ENCODE peak calls at places on chromosomes 7 and 10, in eight cellular contexts. One of them, this sample, is unnamed.

GRCh38 chr10:126199221-126199998 is 188.9 kb downstream of the ADAM12 start:
- DNase-seq in IMR-90: peak; percentile 100
- DNase-seq in NB4: peak; percentile 38
- DNase-seq in OCI-LY7: no peak
- DNase-seq in CD8-positive, alpha-beta T cell: no peak
- DNase-seq in A549: peak; percentile 92
- DNase-seq in colonic mucosa: no peak
- DNase-seq in left ventricle myocardium inferior: no peak
- DNase-seq in this sample: peak; percentile 97

GRCh38 chr7:25998499-25998898 is 153.5 kb upstream of the NFE2L3 start:
- DNase-seq in IMR-90: no peak
- DNase-seq in NB4: no peak
- DNase-seq in OCI-LY7: no peak
- DNase-seq in CD8-positive, alpha-beta T cell: no peak
- DNase-seq in A549: no peak
- DNase-seq in colonic mucosa: no peak
- DNase-seq in left ventricle myocardium inferior: no peak
- DNase-seq in this sample: no peak

GRCh38 chr7:152989889-152990380 is 230.4 kb downstream of the ACTR3B start:
- DNase-seq in IMR-90: peak; percentile 3
- DNase-seq in NB4: no peak
- DNase-seq in OCI-LY7: no peak
- DNase-seq in CD8-positive, alpha-beta T cell: no peak
- DNase-seq in A549: no peak
- DNase-seq in colonic mucosa: no peak
- DNase-seq in left ventricle myocardium inferior: no peak
- DNase-seq in this sample: no peak

GRCh38 chr7:54882121-54882520 is 123.1 kb upstream of the SEC61G start:
- DNase-seq in IMR-90: no peak
- DNase-seq in NB4: no peak
- DNase-seq in OCI-LY7: no peak
- DNase-seq in CD8-positive, alpha-beta T cell: no peak
- DNase-seq in A549: no peak
- DNase-seq in colonic mucosa: no peak
- DNase-seq in left ventricle myocardium inferior: no peak
- DNase-seq in this sample: no peak

GRCh38 chr7:92057375-92057774 is 76.9 kb downstream of the CYP51A1 start:
- DNase-seq in IMR-90: no peak
- DNase-seq in NB4: peak; percentile 16
- DNase-seq in OCI-LY7: no peak
- DNase-seq in CD8-positive, alpha-beta T cell: no peak
- DNase-seq in A549: no peak
- DNase-seq in colonic mucosa: peak; percentile 84
- DNase-seq in left ventricle myocardium inferior: no peak
- DNase-seq in this sample: no peak

GRCh38 chr7:142808802-142809583 is 38.2 kb downstream of the PRSS2 start:
- DNase-seq in IMR-90: peak; percentile 7
- DNase-seq in NB4: peak; percentile 54
- DNase-seq in OCI-LY7: peak; percentile 99
- DNase-seq in CD8-positive, alpha-beta T cell: peak; percentile 93
- DNase-seq in A549: no peak
- DNase-seq in colonic mucosa: peak; percentile 53
- DNase-seq in left ventricle myocardium inferior: no peak
- DNase-seq in this sample: no peak

GRCh38 chr7:66847879-66848810 is 72.9 kb upstream of the TMEM248 start:
- DNase-seq in IMR-90: peak; percentile 91
- DNase-seq in NB4: peak; percentile 93
- DNase-seq in OCI-LY7: no peak
- DNase-seq in CD8-positive, alpha-beta T cell: no peak
- DNase-seq in A549: peak; percentile 59
- DNase-seq in colonic mucosa: no peak
- DNase-seq in left ventricle myocardium inferior: no peak
- DNase-seq in this sample: peak; percentile 14

GRCh38 chr10:60848126-60848525 is 69.8 kb downstream of the CDK1 start:
- DNase-seq in IMR-90: peak; percentile 52
- DNase-seq in NB4: no peak
- DNase-seq in OCI-LY7: no peak
- DNase-seq in CD8-positive, alpha-beta T cell: no peak
- DNase-seq in A549: peak; percentile 33
- DNase-seq in colonic mucosa: no peak
- DNase-seq in left ventricle myocardium inferior: no peak
- DNase-seq in this sample: peak; percentile 47

GRCh38 chr10:99966306-99966705 is 43.4 kb downstream of the DNMBP start:
- DNase-seq in IMR-90: peak; percentile 78
- DNase-seq in NB4: no peak
- DNase-seq in OCI-LY7: no peak
- DNase-seq in CD8-positive, alpha-beta T cell: no peak
- DNase-seq in A549: peak; percentile 72
- DNase-seq in colonic mucosa: no peak
- DNase-seq in left ventricle myocardium inferior: no peak
- DNase-seq in this sample: no peak

GRCh38 chr7:99229234-99229633 is 21.3 kb upstream of the KPNA7 start:
- DNase-seq in IMR-90: no peak
- DNase-seq in NB4: no peak
- DNase-seq in OCI-LY7: no peak
- DNase-seq in CD8-positive, alpha-beta T cell: no peak
- DNase-seq in A549: no peak
- DNase-seq in colonic mucosa: no peak
- DNase-seq in left ventricle myocardium inferior: no peak
- DNase-seq in this sample: no peak

GRCh38 chr7:122944682-122945303 is 50.7 kb downstream of the TAS2R16 start:
- DNase-seq in IMR-90: no peak
- DNase-seq in NB4: no peak
- DNase-seq in OCI-LY7: no peak
- DNase-seq in CD8-positive, alpha-beta T cell: no peak
- DNase-seq in A549: no peak
- DNase-seq in colonic mucosa: no peak
- DNase-seq in left ventricle myocardium inferior: no peak
- DNase-seq in this sample: no peak

DNA sequence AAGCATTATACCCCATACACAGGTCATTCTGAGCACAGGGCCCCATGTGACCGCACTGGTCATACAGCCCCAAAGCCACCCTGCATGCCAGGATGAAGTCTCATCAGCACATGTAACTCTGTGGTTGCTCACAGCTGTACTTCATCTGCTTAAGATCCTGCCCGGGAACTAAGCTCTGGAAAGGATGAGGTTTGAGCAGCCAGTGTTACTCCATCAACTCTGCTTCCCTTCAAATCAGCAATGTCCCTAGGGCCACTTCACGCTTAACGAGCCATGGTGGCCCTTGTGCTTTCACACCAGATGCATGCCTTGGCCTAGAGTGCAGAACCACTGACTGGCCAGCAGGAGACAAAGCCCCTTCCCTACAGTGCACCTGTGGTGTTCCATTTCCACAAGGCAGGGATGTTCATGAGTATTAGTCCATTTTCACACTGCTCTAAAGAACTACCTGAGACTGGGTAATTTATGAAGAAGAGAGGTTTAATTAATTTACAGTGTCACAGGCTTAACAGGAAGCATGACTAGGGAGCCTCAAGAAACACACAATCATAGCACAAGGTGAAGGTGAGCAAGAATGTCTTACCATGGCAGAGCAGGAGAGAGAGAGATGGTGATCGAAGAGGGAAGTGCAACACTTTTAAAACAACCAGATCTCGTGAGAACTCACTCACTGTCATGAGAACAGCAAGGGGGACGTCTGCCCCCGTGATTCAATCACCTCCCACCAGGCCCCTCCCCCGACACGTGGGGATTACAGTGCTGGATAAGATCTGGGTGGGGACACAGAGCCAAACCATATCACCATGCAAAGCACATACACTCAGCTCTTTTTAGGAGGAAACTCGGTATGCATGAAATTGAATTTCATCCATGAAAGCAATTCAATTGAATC is 149.0 kb upstream of the CDCA7L start:
- DNase-seq in IMR-90: peak; percentile 10
- DNase-seq in NB4: no peak
- DNase-seq in OCI-LY7: peak; percentile 20
- DNase-seq in CD8-positive, alpha-beta T cell: no peak
- DNase-seq in A549: no peak
- DNase-seq in colonic mucosa: no peak
- DNase-seq in left ventricle myocardium inferior: no peak
- DNase-seq in this sample: no peak
- TF ChIP-seq CTCF in IMR-90: no peak
- TF ChIP-seq CTCF in NB4: no peak
- TF ChIP-seq CTCF in OCI-LY7: peak; percentile 54
- TF ChIP-seq CTCF in CD8-positive, alpha-beta T cell: no peak
- TF ChIP-seq CTCF in A549: no peak
- TF ChIP-seq CTCF in colonic mucosa: no peak
- TF ChIP-seq CTCF in left ventricle myocardium inferior: no peak
- TF ChIP-seq CTCF in this sample: no peak

GRCh38 chr10:44465430-44466115 is 80.7 kb upstream of the CXCL12 start:
- DNase-seq in IMR-90: no peak
- DNase-seq in NB4: no peak
- DNase-seq in OCI-LY7: no peak
- DNase-seq in CD8-positive, alpha-beta T cell: no peak
- DNase-seq in A549: no peak
- DNase-seq in colonic mucosa: no peak
- DNase-seq in left ventricle myocardium inferior: no peak
- DNase-seq in this sample: no peak
- TF ChIP-seq CTCF in IMR-90: no peak
- TF ChIP-seq CTCF in NB4: no peak
- TF ChIP-seq CTCF in OCI-LY7: no peak
- TF ChIP-seq CTCF in CD8-positive, alpha-beta T cell: no peak
- TF ChIP-seq CTCF in A549: no peak
- TF ChIP-seq CTCF in colonic mucosa: no peak
- TF ChIP-seq CTCF in left ventricle myocardium inferior: no peak
- TF ChIP-seq CTCF in this sample: no peak

GRCh38 chr7:117480978-117481377 is 1.2 kb downstream of the CFTR start:
- DNase-seq in IMR-90: no peak
- DNase-seq in NB4: no peak
- DNase-seq in OCI-LY7: no peak
- DNase-seq in CD8-positive, alpha-beta T cell: no peak
- DNase-seq in A549: peak; percentile 10
- DNase-seq in colonic mucosa: peak; percentile 50
- DNase-seq in left ventricle myocardium inferior: no peak
- DNase-seq in this sample: no peak
- TF ChIP-seq CTCF in IMR-90: no peak
- TF ChIP-seq CTCF in NB4: no peak
- TF ChIP-seq CTCF in OCI-LY7: no peak
- TF ChIP-seq CTCF in CD8-positive, alpha-beta T cell: no peak
- TF ChIP-seq CTCF in A549: no peak
- TF ChIP-seq CTCF in colonic mucosa: no peak
- TF ChIP-seq CTCF in left ventricle myocardium inferior: peak; percentile 38
- TF ChIP-seq CTCF in this sample: no peak

DNA sequence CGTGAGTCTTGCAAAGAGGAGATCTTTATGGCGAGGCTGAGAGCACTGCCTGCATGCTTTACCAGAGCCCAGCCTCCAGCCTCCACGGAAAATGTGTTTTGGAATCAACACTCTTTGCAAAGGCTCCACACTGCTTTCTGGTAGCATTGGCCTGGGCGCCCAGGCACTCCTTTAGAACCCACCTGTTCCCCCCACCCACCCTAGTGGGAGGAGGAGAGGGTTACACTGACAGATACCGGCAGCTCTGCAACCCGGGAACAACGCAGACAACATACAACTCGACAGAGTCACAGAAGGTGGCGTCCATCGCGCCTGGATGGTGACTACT is 5.5 kb upstream of the MNX1 start:
- DNase-seq in IMR-90: no peak
- DNase-seq in NB4: no peak
- DNase-seq in OCI-LY7: no peak
- DNase-seq in CD8-positive, alpha-beta T cell: no peak
- DNase-seq in A549: no peak
- DNase-seq in colonic mucosa: no peak
- DNase-seq in left ventricle myocardium inferior: no peak
- DNase-seq in this sample: no peak
- TF ChIP-seq CTCF in IMR-90: no peak
- TF ChIP-seq CTCF in NB4: no peak
- TF ChIP-seq CTCF in OCI-LY7: no peak
- TF ChIP-seq CTCF in CD8-positive, alpha-beta T cell: no peak
- TF ChIP-seq CTCF in A549: no peak
- TF ChIP-seq CTCF in colonic mucosa: no peak
- TF ChIP-seq CTCF in left ventricle myocardium inferior: no peak
- TF ChIP-seq CTCF in this sample: no peak